ENCODE peak calls at places on chromosomes 5 and 9, in five cellular contexts. V is CD8-positive, alpha-beta T cell; A is fibroblast of mammary gland; F is tibial nerve; Q is AG10803. H is an unnamed sample.

GRCh38 chr5:107404595-107405366 is 266.0 kb downstream of the EFNA5 start:
- DNase-seq in A (no peak), Q (no peak), F (no peak), V (no peak), H (no peak)

GRCh38 chr9:127783111-127783621 is 2.7 kb upstream of the CDK9 start:
- DNase-seq in Q (no peak), A (no peak), V (peak; percentile 57), F (no peak), H (no peak)

GRCh38 chr5:115433918-115434317 is 110.7 kb downstream of the FEM1C start:
- DNase-seq in Q (no peak), V (no peak), A (no peak), F (no peak), H (peak; percentile 29)

GRCh38 chr9:114156311-114156657 is 947 bp downstream of the COL27A1 start:
- DNase-seq in F (no peak), V (no peak), A (no peak), Q (no peak), H (no peak)

GRCh38 chr5:135295852-135296251 is 103.2 kb downstream of the MACROH2A1 start:
- DNase-seq in V (no peak), A (no peak), Q (no peak), F (no peak), H (no peak)

GRCh38 chr9:127108182-127108876 is 14.1 kb downstream of the ANGPTL2 start:
- DNase-seq in V (no peak), A (no peak), Q (no peak), F (no peak), H (no peak)

GRCh38 chr9:90893706-90894105 is 92.1 kb downstream of the SYK start:
- DNase-seq in F (no peak), V (no peak), A (no peak), Q (no peak), H (no peak)

GRCh38 chr5:160054831-160055230 is 45.9 kb downstream of the TTC1 start:
- DNase-seq in V (no peak), A (peak; percentile 43), Q (peak; percentile 21), F (no peak), H (peak; percentile 29)

GRCh38 chr5:171453988-171454387 is 34.5 kb downstream of the FGF18 start:
- DNase-seq in F (no peak), V (no peak), A (no peak), Q (no peak), H (no peak)

GRCh38 chr5:112735702-112736101 is 2.0 kb upstream of the APC start:
- DNase-seq in F (no peak), A (peak; percentile 71), Q (peak; percentile 64), V (no peak), H (no peak)

GRCh38 chr9:76395381-76395780 is 1.2 kb upstream of the RFK start:
- DNase-seq in A (no peak), F (no peak), Q (no peak), V (no peak), H (no peak)

GRCh38 chr5:160470437-160471341 is 49.0 kb downstream of the PTTG1 start:
- DNase-seq in F (no peak), Q (peak; percentile 34), A (peak; percentile 72), V (no peak), H (peak; percentile 25)

GRCh38 chr5:16759147-16759800 is 142.5 kb upstream of the RETREG1 start:
- DNase-seq in F (no peak), V (no peak), A (no peak), Q (no peak), H (no peak)

GRCh38 chr5:154970759-154971158 is 29.9 kb downstream of the MRPL22 start:
- DNase-seq in F (no peak), A (peak; percentile 47), Q (peak; percentile 9), V (no peak), H (no peak)

GRCh38 chr9:8492034-8492433 is 692.5 kb upstream of the DMAC1 start:
- DNase-seq in Q (no peak), F (no peak), V (no peak), A (no peak), H (no peak)

GRCh38 chr5:143019614-143020515 is 249.7 kb downstream of the ARHGAP26 start:
- DNase-seq in Q (no peak), F (no peak), V (no peak), A (no peak), H (no peak)

GRCh38 chr5:168328804-168329203 is 37.4 kb downstream of the WWC1 start:
- DNase-seq in Q (no peak), A (no peak), V (no peak), F (no peak), H (no peak)

GRCh38 chr5:72238712-72239445 is 81.2 kb downstream of the MRPS27 start:
- DNase-seq in Q (no peak), F (no peak), A (no peak), V (no peak), H (no peak)

GRCh38 chr5:12367973-12368372 is 463.7 kb upstream of the CTNND2 start:
- DNase-seq in F (no peak), V (no peak), Q (no peak), A (no peak), H (no peak)

DNA sequence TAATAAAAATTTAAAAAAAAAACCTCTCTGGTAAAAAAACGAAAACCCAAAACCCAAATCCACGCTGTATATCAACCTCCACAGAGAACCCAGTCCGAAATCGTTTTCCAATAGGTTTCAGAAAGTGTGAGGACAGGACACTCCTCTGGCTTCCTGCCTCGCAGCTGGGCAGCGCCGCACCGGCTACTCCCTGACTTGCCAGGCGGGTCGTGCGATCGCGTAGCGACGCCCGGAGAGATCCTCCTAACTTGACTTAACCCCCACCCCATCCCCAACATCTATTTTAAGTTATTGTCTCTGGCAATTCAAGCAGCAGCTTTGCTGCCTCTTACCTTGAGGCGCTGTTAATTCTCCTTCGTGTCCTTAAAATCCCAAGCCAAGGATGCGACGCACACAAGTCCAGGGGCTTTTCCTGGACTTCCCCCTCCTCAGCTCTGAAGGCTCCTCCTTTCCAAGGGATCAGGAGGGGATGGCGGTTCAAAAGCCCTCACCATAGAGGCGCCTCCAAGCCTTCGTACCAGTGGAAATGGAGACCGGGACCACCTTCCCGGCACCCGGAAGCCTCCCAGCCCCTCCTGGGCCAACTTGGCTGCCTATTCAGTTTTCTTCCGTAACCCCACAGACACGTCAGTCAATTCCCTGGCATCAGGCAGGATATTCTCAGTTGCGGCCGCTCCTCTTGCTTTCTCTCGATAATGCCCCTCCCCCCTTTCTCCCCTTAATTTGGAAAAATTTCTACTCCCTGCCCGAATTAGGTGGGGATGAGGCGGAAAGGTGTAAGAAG is 1639.5 kb upstream of the C9orf72 start:
- DNase-seq in V (no peak), A (no peak), F (no peak), Q (no peak), H (peak; percentile 59)
- TF ChIP-seq CTCF in V (no peak), A (no peak), F (no peak), Q (no peak), H (no peak)

DNA sequence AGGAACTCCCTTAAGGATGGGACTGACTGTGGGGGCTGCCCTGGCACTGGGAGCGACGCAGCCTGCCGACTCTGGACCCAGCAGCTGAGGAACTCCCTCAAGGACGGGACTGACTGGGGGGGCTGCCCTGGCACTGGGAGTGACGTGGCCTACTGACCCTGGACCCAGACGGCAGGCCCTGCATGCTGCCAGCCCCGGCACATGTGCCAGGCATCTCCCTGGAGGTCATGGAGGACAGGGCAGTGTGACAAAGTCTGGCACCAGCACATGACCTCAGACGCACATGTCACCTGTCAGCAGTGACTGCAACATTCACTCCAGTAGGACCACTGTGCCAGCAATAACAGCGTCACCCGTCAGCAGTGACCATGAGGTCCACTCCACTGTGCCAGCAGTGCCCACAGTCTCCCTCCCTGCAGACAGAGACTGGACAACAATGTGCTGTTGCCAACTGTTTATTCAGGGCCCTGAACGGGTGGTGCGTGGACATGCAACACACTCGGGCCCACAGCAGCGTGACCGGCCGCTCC is 4.5 kb downstream of the FBXW5 start:
- DNase-seq in Q (no peak), A (no peak), V (no peak), F (no peak), H (no peak)
- TF ChIP-seq CTCF in Q (no peak), A (no peak), V (no peak), F (no peak), H (no peak)

DNA sequence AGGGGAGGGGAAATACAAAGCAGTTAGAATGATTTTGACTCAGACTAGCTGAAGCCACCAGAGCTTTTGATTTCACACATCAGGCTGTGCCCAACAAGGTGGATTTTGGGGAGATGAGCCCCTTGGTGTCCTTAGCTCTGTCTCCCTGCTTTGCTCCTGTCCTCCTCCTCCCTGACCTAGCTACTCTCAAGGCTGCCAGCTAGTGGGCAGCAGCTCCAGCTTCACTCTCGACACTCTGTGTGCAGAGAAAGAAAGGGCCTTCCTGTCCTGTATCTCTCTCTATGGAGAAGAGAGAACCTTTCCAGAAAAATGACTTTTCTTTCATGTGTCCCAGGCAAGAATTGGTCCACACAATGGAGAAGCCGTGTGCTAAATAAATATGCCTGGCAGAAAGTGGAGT is 446.2 kb downstream of the SEMA5A start:
- DNase-seq in F (no peak), A (no peak), V (no peak), Q (no peak), H (no peak)
- TF ChIP-seq CTCF in F (no peak), A (no peak), V (no peak), Q (no peak), H (no peak)

GRCh38 chr9:100498592-100498991 is 25.6 kb downstream of the TMEFF1 start:
- DNase-seq in V (no peak), Q (peak; percentile 29), A (peak; percentile 34), F (no peak), H (peak; percentile 44)
- TF ChIP-seq CTCF in V (no peak), Q (no peak), A (no peak), F (no peak), H (no peak)

GRCh38 chr9:12922209-12922914 is 147.5 kb downstream of the LURAP1L start:
- DNase-seq in F (no peak), Q (peak; percentile 54), V (no peak), A (peak; percentile 3), H (no peak)
- TF ChIP-seq CTCF in F (no peak), Q (peak; percentile 41), V (no peak), A (no peak), H (no peak)

DNA sequence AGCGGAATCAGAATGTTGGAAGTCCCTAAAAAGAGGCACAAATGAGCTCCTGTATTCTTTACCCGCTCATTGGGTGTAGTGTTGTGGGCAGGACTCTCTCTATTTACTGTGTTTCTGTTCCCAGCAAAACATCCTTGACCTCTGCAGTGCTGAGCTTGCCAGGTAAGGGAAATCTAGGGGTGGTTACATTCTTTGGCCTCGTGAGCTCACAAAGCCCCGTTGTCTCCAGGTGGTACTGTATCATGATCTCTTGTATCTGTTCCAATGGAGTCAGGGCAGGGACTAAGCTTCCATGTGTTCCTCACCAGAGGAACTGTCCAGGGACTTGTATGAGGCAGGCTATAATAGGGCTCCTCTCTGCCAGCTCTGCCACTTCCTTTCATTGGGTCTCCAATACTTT is 11.8 kb upstream of the IFNA14 start:
- DNase-seq in F (no peak), Q (no peak), V (no peak), A (no peak), H (no peak)
- TF ChIP-seq CTCF in F (no peak), Q (no peak), V (no peak), A (no peak), H (no peak)

DNA sequence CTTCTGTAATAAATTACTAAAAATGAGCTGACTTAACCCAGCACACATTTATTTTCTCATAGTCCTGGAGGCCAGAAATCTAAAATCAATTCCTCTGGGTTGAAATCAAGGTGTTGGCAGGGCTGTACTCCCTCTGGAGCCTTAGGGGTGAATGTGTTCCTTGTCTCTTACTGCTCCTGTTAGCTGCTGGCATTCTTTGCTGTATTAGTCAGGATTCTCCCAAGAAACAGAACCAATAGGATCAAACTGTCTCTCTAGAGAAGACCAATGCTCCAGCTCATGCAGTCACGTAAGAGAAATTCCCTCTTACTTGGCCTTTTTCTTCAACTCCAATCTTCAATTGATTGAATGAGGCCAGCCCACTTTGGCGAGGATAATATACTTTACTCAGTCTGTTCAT is 15.3 kb upstream of the CD180 start:
- DNase-seq in Q (peak; percentile 77), F (no peak), A (peak; percentile 82), V (no peak), H (peak; percentile 70)
- TF ChIP-seq CTCF in Q (no peak), F (no peak), A (no peak), V (no peak), H (no peak)

GRCh38 chr9:15403155-15403554 is 19.5 kb upstream of the SNAPC3 start:
- DNase-seq in Q (no peak), V (no peak), F (no peak), A (peak; percentile 23), H (peak; percentile 43)
- TF ChIP-seq CTCF in Q (peak; percentile 28), V (no peak), F (no peak), A (peak; percentile 30), H (peak; percentile 25)